ENCODE peak calls at places on chromosome 3, in five cellular contexts. D is ascending aorta; C is heart right ventricle; M is fibroblast of mammary gland; Y is CD4-positive, alpha-beta T cell. F is an unnamed sample.
A peak's percentile ranks its signal among the peaks of the same experiment; 100 is the strongest.

GRCh38 chr3:52039426-52039825 is 16.9 kb downstream of the DUSP7 start:
- DNase-seq in D (no peak), C (no peak), M (no peak), Y (no peak), F (no peak)

GRCh38 chr3:153285982-153286381 is 124.0 kb downstream of the RAP2B start:
- DNase-seq in D (no peak), C (no peak), M (no peak), Y (no peak), F (no peak)

GRCh38 chr3:111581403-111582113 is 13.6 kb downstream of the ZBED2 start:
- DNase-seq in D (no peak), C (no peak), M (no peak), Y (no peak), F (no peak)

GRCh38 chr3:188947983-188948657 is 223.7 kb upstream of the TPRG1 start:
- DNase-seq in D (peak; percentile 99), C (peak; percentile 97), M (peak; percentile 100), Y (no peak), F (no peak)

GRCh38 chr3:184371570-184372018 is 6.4 kb downstream of the THPO start:
- DNase-seq in D (peak; percentile 89), C (peak; percentile 74), M (peak; percentile 90), Y (peak; percentile 42), F (peak; percentile 64)

GRCh38 chr3:9552252-9552999 is 1.2 kb downstream of the LHFPL4 start:
- DNase-seq in D (no peak), C (peak; percentile 23), M (peak; percentile 45), Y (peak; percentile 21), F (peak; percentile 66)

GRCh38 chr3:177468331-177468730 is 271.0 kb upstream of the TBL1XR1 start:
- DNase-seq in D (peak; percentile 70), C (no peak), M (peak; percentile 98), Y (no peak), F (no peak)

GRCh38 chr3:194871143-194871863 is 185.6 kb downstream of the FAM43A start:
- DNase-seq in D (peak; percentile 66), C (no peak), M (peak; percentile 95), Y (no peak), F (peak; percentile 6)

GRCh38 chr3:65305836-65306235 is 618.0 kb upstream of the ADAMTS9 start:
- DNase-seq in D (no peak), C (no peak), M (no peak), Y (no peak), F (no peak)

GRCh38 chr3:178353292-178353814 is 182.9 kb upstream of the KCNMB2 start:
- DNase-seq in D (no peak), C (no peak), M (peak; percentile 72), Y (no peak), F (no peak)

GRCh38 chr3:182794806-182795369 is 1.6 kb downstream of the ATP11B start:
- DNase-seq in D (no peak), C (no peak), M (peak; percentile 17), Y (no peak), F (no peak)

GRCh38 chr3:132804498-132804897 is 82.3 kb upstream of the NPHP3 start:
- DNase-seq in D (no peak), C (no peak), M (no peak), Y (no peak), F (no peak)

GRCh38 chr3:16343101-16343500 is 78.1 kb downstream of the OXNAD1 start:
- DNase-seq in D (peak; percentile 27), C (no peak), M (no peak), Y (no peak), F (no peak)

GRCh38 chr3:12229896-12230295 is 59.0 kb upstream of the PPARG start:
- DNase-seq in D (no peak), C (no peak), M (no peak), Y (no peak), F (no peak)

GRCh38 chr3:187076297-187076696 is 63.0 kb downstream of the RPL39L start:
- DNase-seq in D (no peak), C (no peak), M (no peak), Y (no peak), F (no peak)

GRCh38 chr3:192064959-192065358 is 604.0 kb downstream of the PYDC2 start:
- DNase-seq in D (no peak), C (no peak), M (no peak), Y (no peak), F (no peak)

GRCh38 chr3:69294014-69294771 is 91.7 kb downstream of the FRMD4B start:
- DNase-seq in D (no peak), C (no peak), M (peak; percentile 72), Y (no peak), F (no peak)

GRCh38 chr3:31377045-31377642 is 155.6 kb upstream of the STT3B start:
- DNase-seq in D (no peak), C (no peak), M (peak; percentile 80), Y (peak; percentile 0), F (no peak)

GRCh38 chr3:28743843-28744242 is 395.2 kb upstream of the AZI2 start:
- DNase-seq in D (no peak), C (no peak), M (no peak), Y (no peak), F (no peak)

GRCh38 chr3:121844892-121845291 is 9.9 kb downstream of the EAF2 start:
- DNase-seq in D (no peak), C (no peak), M (no peak), Y (no peak), F (no peak)

GRCh38 chr3:181628384-181628783 is 83.3 kb upstream of the SOX2 start:
- DNase-seq in D (no peak), C (no peak), M (no peak), Y (no peak), F (no peak)

GRCh38 chr3:117059054-117059989 is 349.7 kb downstream of the TUSC7 start:
- DNase-seq in D (no peak), C (no peak), M (peak; percentile 42), Y (no peak), F (no peak)

GRCh38 chr3:195895900-195896360 is 12.4 kb downstream of the TNK2 start:
- DNase-seq in D (peak; percentile 89), C (peak; percentile 57), M (no peak), Y (peak; percentile 64), F (peak; percentile 35)

GRCh38 chr3:195893916-195894315 is 14.4 kb downstream of the TNK2 start:
- DNase-seq in D (no peak), C (no peak), M (no peak), Y (no peak), F (no peak)

GRCh38 chr3:195896361-195897080 is 11.8 kb downstream of the TNK2 start:
- DNase-seq in D (no peak), C (peak; percentile 79), M (peak; percentile 70), Y (no peak), F (no peak)

GRCh38 chr3:195893516-195893915 is 14.8 kb downstream of the TNK2 start:
- DNase-seq in D (no peak), C (no peak), M (no peak), Y (no peak), F (no peak)

DNA sequence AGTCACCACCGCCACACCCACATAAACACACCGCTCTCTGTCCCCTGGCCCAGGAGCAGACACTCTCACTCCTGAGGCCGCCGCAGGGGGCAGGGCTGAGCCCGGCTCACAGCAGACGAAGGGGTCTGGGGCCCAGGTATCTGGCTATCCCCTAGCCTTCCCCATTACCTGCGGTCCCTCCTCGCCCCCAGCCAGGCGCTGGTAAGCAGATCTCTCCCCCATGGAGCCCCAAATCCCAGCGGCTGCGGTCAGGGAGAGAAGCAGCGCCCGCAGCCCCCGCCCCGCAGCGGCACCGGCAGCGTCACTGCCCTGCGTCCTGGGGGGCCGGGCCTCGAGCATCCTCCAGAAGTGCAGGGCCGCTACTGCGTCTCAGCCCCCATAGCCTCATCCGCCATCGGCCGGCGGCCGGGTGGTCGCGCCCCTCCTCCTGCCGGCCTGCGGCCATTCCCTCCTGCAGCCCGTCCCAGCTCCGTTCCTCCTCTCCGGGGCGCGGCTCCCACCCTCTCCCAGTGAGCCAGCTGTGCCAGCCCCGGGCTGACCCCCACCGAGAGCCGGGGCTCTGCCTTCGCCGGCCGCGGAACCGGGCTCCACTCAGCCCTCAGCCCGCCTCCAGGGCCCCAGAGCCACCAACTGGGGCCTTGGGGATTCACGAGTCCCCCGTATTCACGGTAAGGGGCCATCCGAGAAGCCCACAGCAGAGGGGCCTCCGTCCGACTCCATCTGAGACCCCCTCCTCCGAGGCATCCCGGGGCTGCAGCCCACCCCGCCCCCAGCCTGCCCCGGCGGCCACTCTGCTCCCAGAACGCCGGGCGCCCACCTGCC is 13.1 kb downstream of the TNK2 start:
- DNase-seq in D (no peak), C (peak; percentile 41), M (no peak), Y (peak; percentile 57), F (peak; percentile 41)
- TF ChIP-seq CTCF in D (no peak), C (no peak), M (no peak), Y (no peak), F (no peak)

GRCh38 chr3:107753494-107753893 is 230.7 kb downstream of the BBX start:
- DNase-seq in D (peak; percentile 64), C (no peak), M (peak; percentile 53), Y (no peak), F (peak; percentile 48)
- TF ChIP-seq CTCF in D (peak; percentile 58), C (peak; percentile 41), M (peak; percentile 68), Y (no peak), F (peak; percentile 72)

GRCh38 chr3:67037615-67038014 is 39.5 kb downstream of the KBTBD8 start:
- DNase-seq in D (no peak), C (no peak), M (peak; percentile 17), Y (no peak), F (no peak)
- TF ChIP-seq CTCF in D (no peak), C (peak; percentile 38), M (no peak), Y (no peak), F (no peak)

GRCh38 chr3:136351905-136352304 is 101.8 kb downstream of the PCCB start:
- DNase-seq in D (no peak), C (no peak), M (no peak), Y (no peak), F (no peak)
- TF ChIP-seq CTCF in D (no peak), C (no peak), M (peak; percentile 21), Y (no peak), F (peak; percentile 53)

GRCh38 chr3:159872374-159873109 is 116.1 kb upstream of the IL12A start:
- DNase-seq in D (no peak), C (no peak), M (peak; percentile 95), Y (no peak), F (no peak)
- TF ChIP-seq CTCF in D (no peak), C (peak; percentile 9), M (peak; percentile 50), Y (no peak), F (peak; percentile 33)

DNA sequence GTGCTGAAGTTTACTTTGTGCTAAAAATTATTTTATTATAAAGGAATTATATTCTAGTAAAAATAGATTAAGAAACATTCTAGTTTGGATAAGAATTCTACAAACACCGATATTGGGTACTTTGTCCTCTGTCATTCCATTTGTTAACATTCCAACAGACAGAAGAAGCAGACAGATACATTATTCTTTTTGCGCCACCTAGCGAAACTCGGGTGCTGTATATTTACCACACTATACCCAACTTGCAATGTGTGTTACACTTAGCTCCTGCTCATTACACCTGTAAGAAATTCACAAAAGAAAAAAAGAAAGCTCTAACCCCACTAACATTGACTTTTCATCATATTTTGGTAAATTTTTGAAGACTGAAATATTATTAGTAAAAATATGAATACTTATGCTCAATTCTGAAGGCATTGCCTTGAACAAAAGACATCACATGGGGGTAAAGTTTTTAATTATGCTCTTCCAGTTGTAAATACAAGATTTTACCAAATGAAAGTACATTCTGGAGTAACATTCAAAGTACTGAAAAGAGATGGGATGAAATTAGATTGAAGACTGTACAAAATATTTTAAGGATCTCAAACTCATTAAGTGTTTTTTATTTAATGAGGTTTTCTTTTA is 136.5 kb upstream of the MLF1 start:
- DNase-seq in D (peak; percentile 63), C (peak; percentile 55), M (peak; percentile 76), Y (peak; percentile 6), F (peak; percentile 54)
- TF ChIP-seq CTCF in D (peak; percentile 67), C (peak; percentile 77), M (peak; percentile 80), Y (peak; percentile 65), F (peak; percentile 85)

GRCh38 chr3:53069422-53070068 is 23.7 kb upstream of the SFMBT1 start:
- DNase-seq in D (no peak), C (no peak), M (no peak), Y (no peak), F (no peak)
- TF ChIP-seq CTCF in D (no peak), C (no peak), M (peak; percentile 12), Y (no peak), F (no peak)

GRCh38 chr3:46293035-46293724 is 50.9 kb downstream of the CCR3 start:
- DNase-seq in D (no peak), C (no peak), M (no peak), Y (no peak), F (no peak)
- TF ChIP-seq CTCF in D (no peak), C (no peak), M (no peak), Y (no peak), F (no peak)

F was measured in neural crest cell.